ENCODE peak calls at places on chromosomes 1 and 21, in five cellular contexts. One of them, this sample, is unnamed.

GRCh38 chr1:48027533-48027835 is 30.3 kb upstream of the TRABD2B start:
- DNase-seq in prostate gland: no peak
- DNase-seq in spleen: no peak
- DNase-seq in sigmoid colon: no peak
- DNase-seq in stomach: no peak
- DNase-seq in this sample: no peak

GRCh38 chr1:213231795-213232231 is 180.8 kb downstream of the RPS6KC1 start:
- DNase-seq in prostate gland: no peak
- DNase-seq in spleen: no peak
- DNase-seq in sigmoid colon: no peak
- DNase-seq in stomach: no peak
- DNase-seq in this sample: no peak

GRCh38 chr1:23798662-23799142 is 1.9 kb downstream of the GALE start:
- DNase-seq in prostate gland: no peak
- DNase-seq in spleen: peak; percentile 78
- DNase-seq in sigmoid colon: no peak
- DNase-seq in stomach: peak; percentile 83
- DNase-seq in this sample: peak; percentile 22

GRCh38 chr21:38179504-38179900 is 77.3 kb upstream of the KCNJ15 start:
- DNase-seq in prostate gland: no peak
- DNase-seq in spleen: no peak
- DNase-seq in sigmoid colon: no peak
- DNase-seq in stomach: no peak
- DNase-seq in this sample: no peak

GRCh38 chr1:210496063-210496462 is 167.4 kb downstream of the HHAT start:
- DNase-seq in prostate gland: no peak
- DNase-seq in spleen: no peak
- DNase-seq in sigmoid colon: no peak
- DNase-seq in stomach: no peak
- DNase-seq in this sample: no peak

GRCh38 chr1:235648407-235648907 is 1.1 kb downstream of the GNG4 start:
- DNase-seq in prostate gland: peak; percentile 36
- DNase-seq in spleen: peak; percentile 65
- DNase-seq in sigmoid colon: peak; percentile 53
- DNase-seq in stomach: no peak
- DNase-seq in this sample: peak; percentile 64

GRCh38 chr21:39251326-39251725 is 62.1 kb downstream of the BRWD1 start:
- DNase-seq in prostate gland: no peak
- DNase-seq in spleen: no peak
- DNase-seq in sigmoid colon: no peak
- DNase-seq in stomach: no peak
- DNase-seq in this sample: no peak

GRCh38 chr1:219031821-219032220 is 141.9 kb upstream of the LYPLAL1 start:
- DNase-seq in prostate gland: no peak
- DNase-seq in spleen: no peak
- DNase-seq in sigmoid colon: no peak
- DNase-seq in stomach: no peak
- DNase-seq in this sample: no peak

GRCh38 chr1:101302831-101303511 is 66.2 kb downstream of the S1PR1 start:
- DNase-seq in prostate gland: no peak
- DNase-seq in spleen: no peak
- DNase-seq in sigmoid colon: no peak
- DNase-seq in stomach: no peak
- DNase-seq in this sample: no peak

GRCh38 chr21:15301014-15301413 is 236.2 kb upstream of the NRIP1 start:
- DNase-seq in prostate gland: no peak
- DNase-seq in spleen: no peak
- DNase-seq in sigmoid colon: no peak
- DNase-seq in stomach: no peak
- DNase-seq in this sample: no peak

GRCh38 chr1:41666991-41667631 is 182.6 kb upstream of the EDN2 start:
- DNase-seq in prostate gland: peak; percentile 73
- DNase-seq in spleen: peak; percentile 84
- DNase-seq in sigmoid colon: no peak
- DNase-seq in stomach: peak; percentile 57
- DNase-seq in this sample: peak; percentile 43

GRCh38 chr1:10540277-10541005 is 65.7 kb downstream of the PEX14 start:
- DNase-seq in prostate gland: no peak
- DNase-seq in spleen: no peak
- DNase-seq in sigmoid colon: peak; percentile 73
- DNase-seq in stomach: no peak
- DNase-seq in this sample: no peak

GRCh38 chr1:44947774-44948311 is 38.6 kb downstream of the EIF2B3 start:
- DNase-seq in prostate gland: no peak
- DNase-seq in spleen: no peak
- DNase-seq in sigmoid colon: no peak
- DNase-seq in stomach: no peak
- DNase-seq in this sample: no peak

GRCh38 chr21:44382536-44382935 is 29.1 kb downstream of the TRPM2 start:
- DNase-seq in prostate gland: no peak
- DNase-seq in spleen: no peak
- DNase-seq in sigmoid colon: no peak
- DNase-seq in stomach: no peak
- DNase-seq in this sample: no peak

GRCh38 chr1:201893431-201893830 is 4.7 kb downstream of the SHISA4 start:
- DNase-seq in prostate gland: no peak
- DNase-seq in spleen: no peak
- DNase-seq in sigmoid colon: no peak
- DNase-seq in stomach: no peak
- DNase-seq in this sample: no peak

GRCh38 chr1:106278706-106279105 is 777.8 kb upstream of the PRMT6 start:
- DNase-seq in prostate gland: no peak
- DNase-seq in spleen: no peak
- DNase-seq in sigmoid colon: no peak
- DNase-seq in stomach: no peak
- DNase-seq in this sample: no peak

GRCh38 chr1:53593758-53594380 is 134.7 kb downstream of the DMRTB1 start:
- DNase-seq in prostate gland: no peak
- DNase-seq in spleen: peak; percentile 62
- DNase-seq in sigmoid colon: peak; percentile 60
- DNase-seq in stomach: peak; percentile 47
- DNase-seq in this sample: peak; percentile 29

GRCh38 chr1:64038965-64039926 is 164.2 kb upstream of the UBE2U start:
- DNase-seq in prostate gland: peak; percentile 67
- DNase-seq in spleen: no peak
- DNase-seq in sigmoid colon: peak; percentile 77
- DNase-seq in stomach: peak; percentile 36
- DNase-seq in this sample: no peak

GRCh38 chr1:196723325-196724185 is 51.1 kb upstream of the CFHR3 start:
- DNase-seq in prostate gland: peak; percentile 22
- DNase-seq in spleen: no peak
- DNase-seq in sigmoid colon: no peak
- DNase-seq in stomach: peak; percentile 64
- DNase-seq in this sample: peak; percentile 55

GRCh38 chr1:55669308-55669707 is 454.1 kb upstream of the USP24 start:
- DNase-seq in prostate gland: no peak
- DNase-seq in spleen: no peak
- DNase-seq in sigmoid colon: peak; percentile 67
- DNase-seq in stomach: no peak
- DNase-seq in this sample: no peak

GRCh38 chr1:55670331-55671082 is 455.3 kb upstream of the USP24 start:
- DNase-seq in prostate gland: no peak
- DNase-seq in spleen: no peak
- DNase-seq in sigmoid colon: no peak
- DNase-seq in stomach: no peak
- DNase-seq in this sample: no peak

DNA sequence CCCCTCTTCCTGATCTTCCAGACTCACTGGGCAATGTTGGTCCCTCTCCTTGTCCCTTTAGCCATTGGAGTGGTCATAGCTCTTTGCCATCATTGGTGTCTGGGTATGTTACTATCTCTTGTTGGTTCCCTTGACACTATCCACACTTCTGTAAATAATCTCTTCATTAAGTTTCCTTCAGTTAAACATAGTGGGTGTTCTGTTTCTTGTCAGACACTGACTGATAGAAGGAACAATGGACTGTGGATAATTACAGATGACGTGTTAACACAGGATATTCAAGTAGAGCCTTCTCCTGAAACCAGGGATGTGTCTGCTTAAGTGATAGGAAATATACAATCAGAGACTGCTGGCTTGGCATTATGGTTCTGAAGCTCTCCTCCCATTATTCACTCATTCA is 458.3 kb upstream of the USP24 start:
- DNase-seq in prostate gland: no peak
- DNase-seq in spleen: no peak
- DNase-seq in sigmoid colon: no peak
- DNase-seq in stomach: no peak
- DNase-seq in this sample: no peak
- TF ChIP-seq POLR2AphosphoS5 in prostate gland: no peak
- TF ChIP-seq POLR2AphosphoS5 in spleen: no peak
- TF ChIP-seq POLR2AphosphoS5 in sigmoid colon: no peak
- TF ChIP-seq POLR2AphosphoS5 in stomach: no peak
- TF ChIP-seq POLR2AphosphoS5 in this sample: no peak

GRCh38 chr1:203244776-203245175 is 15.3 kb upstream of the CHIT1 start:
- DNase-seq in prostate gland: no peak
- DNase-seq in spleen: no peak
- DNase-seq in sigmoid colon: no peak
- DNase-seq in stomach: no peak
- DNase-seq in this sample: no peak

GRCh38 chr1:203238535-203238934 is 9.1 kb upstream of the CHIT1 start:
- DNase-seq in prostate gland: no peak
- DNase-seq in spleen: no peak
- DNase-seq in sigmoid colon: no peak
- DNase-seq in stomach: no peak
- DNase-seq in this sample: no peak

DNA sequence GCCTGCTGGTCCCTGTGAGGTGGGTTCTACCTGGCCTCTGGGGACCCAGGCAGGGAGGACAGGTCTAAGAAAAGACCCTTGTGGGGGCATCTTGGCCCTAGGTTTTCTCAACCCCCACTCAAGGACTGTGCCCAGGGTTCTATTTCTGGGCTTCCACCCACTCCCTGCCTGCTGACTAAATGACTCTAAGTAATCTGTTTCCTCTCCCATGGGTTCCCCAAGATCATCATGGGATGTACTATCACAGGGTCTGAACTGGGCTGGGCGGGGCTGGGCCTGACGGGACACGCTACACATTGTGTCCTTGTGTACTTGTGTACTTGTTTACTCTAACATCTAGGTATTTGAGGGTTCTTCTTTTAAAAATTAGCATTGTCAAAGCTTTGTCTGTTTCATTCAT is 10.4 kb upstream of the CHIT1 start:
- DNase-seq in prostate gland: no peak
- DNase-seq in spleen: no peak
- DNase-seq in sigmoid colon: no peak
- DNase-seq in stomach: no peak
- DNase-seq in this sample: no peak
- H3K36me3 ChIP-seq in prostate gland: no peaks in the 10 kb centered on the region
- H3K36me3 ChIP-seq in spleen: no peaks in the 10 kb centered on the region
- H3K36me3 ChIP-seq in sigmoid colon: no peaks in the 10 kb centered on the region
- H3K36me3 ChIP-seq in stomach: no peaks in the 10 kb centered on the region
- H3K36me3 ChIP-seq in this sample: no peaks in the 10 kb centered on the region

DNA sequence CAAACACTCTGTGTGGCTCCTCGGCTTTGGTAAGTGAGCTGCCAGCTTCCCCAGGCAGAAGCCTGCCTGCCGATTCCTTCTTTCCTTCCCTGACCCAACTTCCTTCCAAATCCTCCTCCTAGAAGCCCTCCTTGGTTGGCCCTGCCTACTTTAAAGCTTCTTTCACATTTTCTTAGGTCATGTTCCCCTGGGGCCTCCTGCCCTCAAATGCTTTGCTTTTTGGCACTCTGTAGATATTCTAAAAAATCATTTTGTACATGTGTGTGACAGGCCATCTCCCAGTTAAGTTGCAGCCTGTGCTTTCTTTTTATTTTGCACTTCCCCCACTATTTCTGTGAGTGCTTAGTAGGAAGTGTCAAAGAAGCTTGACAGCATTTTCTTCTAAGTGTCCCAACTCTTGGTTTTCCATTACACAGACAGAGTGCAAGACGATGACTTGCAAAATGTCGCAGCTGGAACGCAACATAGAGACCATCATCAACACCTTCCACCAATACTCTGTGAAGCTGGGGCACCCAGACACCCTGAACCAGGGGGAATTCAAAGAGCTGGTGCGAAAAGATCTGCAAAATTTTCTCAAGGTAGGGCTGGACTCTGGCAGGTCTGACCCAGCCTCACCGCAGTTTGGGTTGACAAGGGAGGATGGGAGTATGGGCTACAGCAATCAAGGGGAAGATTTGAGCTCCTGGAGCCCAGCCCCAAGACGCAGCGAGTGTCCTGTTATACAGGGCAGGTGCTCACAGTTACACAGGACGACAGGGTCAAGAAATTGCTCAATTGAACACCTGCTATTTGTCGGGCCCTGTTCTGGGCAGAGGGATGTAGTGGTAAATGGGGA is at the start of gene S100A9:
- DNase-seq in prostate gland: no peak
- DNase-seq in spleen: peak; percentile 63
- DNase-seq in sigmoid colon: no peak
- DNase-seq in stomach: no peak
- DNase-seq in this sample: no peak
- TF ChIP-seq POLR2A in prostate gland: no peak
- TF ChIP-seq POLR2A in spleen: no peak
- TF ChIP-seq POLR2A in sigmoid colon: no peak
- TF ChIP-seq POLR2A in stomach: no peak
- TF ChIP-seq POLR2A in this sample: no peak

GRCh38 chr21:33487996-33488395 is 3.5 kb downstream of the DNAJC28 start:
- DNase-seq in prostate gland: no peak
- DNase-seq in spleen: no peak
- DNase-seq in sigmoid colon: no peak
- DNase-seq in stomach: no peak
- DNase-seq in this sample: no peak

GRCh38 chr21:33490991-33491372 is 534 bp downstream of the DNAJC28 start:
- DNase-seq in prostate gland: no peak
- DNase-seq in spleen: no peak
- DNase-seq in sigmoid colon: no peak
- DNase-seq in stomach: no peak
- DNase-seq in this sample: no peak

GRCh38 chr21:33488936-33489335 is 2.6 kb downstream of the DNAJC28 start:
- DNase-seq in prostate gland: no peak
- DNase-seq in spleen: no peak
- DNase-seq in sigmoid colon: no peak
- DNase-seq in stomach: no peak
- DNase-seq in this sample: no peak

GRCh38 chr21:33492571-33492970 is 1.1 kb upstream of the DNAJC28 start:
- DNase-seq in prostate gland: no peak
- DNase-seq in spleen: no peak
- DNase-seq in sigmoid colon: no peak
- DNase-seq in stomach: no peak
- DNase-seq in this sample: no peak

DNA sequence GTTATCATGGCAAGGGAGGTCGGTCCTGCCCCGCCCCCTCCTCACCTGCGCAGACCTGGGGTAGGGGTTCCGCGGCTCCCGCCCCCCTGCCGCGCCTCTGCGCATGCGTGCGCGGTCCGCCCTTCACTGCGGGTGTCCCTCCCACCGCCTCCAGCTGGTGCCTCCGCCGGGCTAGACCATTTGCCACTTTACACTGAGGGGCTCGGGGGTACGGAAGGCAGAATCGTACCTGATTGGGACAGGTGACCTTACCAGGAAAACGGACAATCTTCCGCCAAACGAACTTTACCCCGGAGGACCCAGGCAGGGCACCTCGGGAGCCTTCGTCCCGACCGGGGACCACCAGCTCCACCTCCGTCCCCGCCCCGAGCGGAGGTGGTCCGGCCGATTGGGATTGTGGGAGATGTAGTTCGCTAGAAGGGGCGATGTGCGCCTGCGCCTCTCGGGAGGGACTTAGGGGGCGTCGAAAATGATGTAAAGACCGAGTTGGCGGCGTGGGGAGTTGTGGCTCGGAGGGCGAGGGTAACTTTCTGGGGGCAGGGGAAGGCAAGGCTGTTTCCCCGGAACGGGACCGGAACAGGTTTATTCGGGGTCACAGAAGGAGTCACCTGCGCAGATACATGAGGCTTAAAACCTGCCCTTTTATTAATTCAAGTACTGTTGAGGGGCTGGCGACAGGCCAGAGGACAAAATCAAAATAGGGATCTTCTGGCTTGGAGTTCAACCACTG is at the start of gene DNAJC28:
- DNase-seq in prostate gland: peak; percentile 89
- DNase-seq in spleen: peak; percentile 96
- DNase-seq in sigmoid colon: peak; percentile 96
- DNase-seq in stomach: peak; percentile 94
- DNase-seq in this sample: peak; percentile 95
- TF ChIP-seq POLR2AphosphoS5 in prostate gland: peak; percentile 92
- TF ChIP-seq POLR2AphosphoS5 in spleen: peak; percentile 90
- TF ChIP-seq POLR2AphosphoS5 in sigmoid colon: peak; percentile 75
- TF ChIP-seq POLR2AphosphoS5 in stomach: peak; percentile 82
- TF ChIP-seq POLR2AphosphoS5 in this sample: peak; percentile 24